ENCODE peak calls at places on chromosomes 16 and 17, in nine cellular contexts. I, F, U, D, A, V, O, C and J are unnamed samples.

GRCh38 chr16:86343733-86344585 is 166.4 kb upstream of the FOXF1 start:
- DNase-seq in A (no peak), V (no peak), D (no peak), F (peak; percentile 59), O (no peak), C (no peak), I (no peak), U (peak; percentile 46), J (no peak)

GRCh38 chr16:49014300-49015188 is 267.1 kb downstream of the CBLN1 start:
- DNase-seq in A (no peak), C (no peak), F (no peak), V (no peak), O (no peak), I (no peak), D (no peak), U (no peak), J (peak; percentile 52)

GRCh38 chr16:4539716-4540284 is 1.2 kb upstream of the CDIP1 start:
- DNase-seq in C (no peak), F (no peak), O (no peak), D (no peak), V (no peak), A (no peak), I (no peak), U (no peak), J (no peak)

GRCh38 chr16:79639576-79640311 is 39.2 kb upstream of the MAF start:
- DNase-seq in D (no peak), F (no peak), U (no peak), V (peak; percentile 46), O (peak; percentile 31), I (no peak), A (peak; percentile 40), C (no peak), J (no peak)

GRCh38 chr16:82524939-82525338 is 101.8 kb upstream of the CDH13 start:
- DNase-seq in A (no peak), F (no peak), I (no peak), V (no peak), U (no peak), D (no peak), O (no peak), C (no peak), J (no peak)

GRCh38 chr17:79831367-79832210 is 7.7 kb downstream of the CBX4 start:
- DNase-seq in D (peak; percentile 90), O (no peak), U (no peak), V (no peak), I (no peak), C (peak; percentile 73), A (peak; percentile 91), F (peak; percentile 74), J (no peak)

GRCh38 chr16:11350531-11351335 is 5.5 kb downstream of the RMI2 start:
- DNase-seq in F (peak; percentile 74), U (peak; percentile 86), D (no peak), A (no peak), V (no peak), C (no peak), I (no peak), O (no peak), J (no peak)

GRCh38 chr17:30271102-30271501 is 20.6 kb downstream of the BLMH start:
- DNase-seq in V (no peak), O (no peak), F (no peak), U (peak; percentile 38), I (no peak), C (no peak), D (no peak), A (no peak), J (no peak)

GRCh38 chr17:75995385-75995925 is 5.2 kb upstream of the CDK3 start:
- DNase-seq in A (no peak), O (no peak), V (no peak), I (no peak), U (no peak), D (no peak), F (no peak), C (no peak), J (no peak)

GRCh38 chr16:10751291-10751697 is 7.7 kb downstream of the NUBP1 start:
- DNase-seq in A (no peak), O (no peak), V (no peak), D (no peak), C (peak; percentile 37), F (no peak), U (peak; percentile 9), I (no peak), J (no peak)

GRCh38 chr17:1438593-1439083 is 17.4 kb downstream of the CRK start:
- DNase-seq in U (peak; percentile 88), O (no peak), C (no peak), V (no peak), A (no peak), F (peak; percentile 55), I (no peak), D (no peak), J (no peak)
- H3K27ac ChIP-seq in U (peak overlapping the region; percentile 88), O (peak overlapping the region; percentile 41), C (peak overlapping the region; percentile 22), V (no peak overlapping the region), A (peak overlapping the region; percentile 22), F (peak overlapping the region; percentile 1), I (peak overlapping the region; percentile 52), D (peak overlapping the region; percentile 51), J (no peak overlapping the region)

DNA sequence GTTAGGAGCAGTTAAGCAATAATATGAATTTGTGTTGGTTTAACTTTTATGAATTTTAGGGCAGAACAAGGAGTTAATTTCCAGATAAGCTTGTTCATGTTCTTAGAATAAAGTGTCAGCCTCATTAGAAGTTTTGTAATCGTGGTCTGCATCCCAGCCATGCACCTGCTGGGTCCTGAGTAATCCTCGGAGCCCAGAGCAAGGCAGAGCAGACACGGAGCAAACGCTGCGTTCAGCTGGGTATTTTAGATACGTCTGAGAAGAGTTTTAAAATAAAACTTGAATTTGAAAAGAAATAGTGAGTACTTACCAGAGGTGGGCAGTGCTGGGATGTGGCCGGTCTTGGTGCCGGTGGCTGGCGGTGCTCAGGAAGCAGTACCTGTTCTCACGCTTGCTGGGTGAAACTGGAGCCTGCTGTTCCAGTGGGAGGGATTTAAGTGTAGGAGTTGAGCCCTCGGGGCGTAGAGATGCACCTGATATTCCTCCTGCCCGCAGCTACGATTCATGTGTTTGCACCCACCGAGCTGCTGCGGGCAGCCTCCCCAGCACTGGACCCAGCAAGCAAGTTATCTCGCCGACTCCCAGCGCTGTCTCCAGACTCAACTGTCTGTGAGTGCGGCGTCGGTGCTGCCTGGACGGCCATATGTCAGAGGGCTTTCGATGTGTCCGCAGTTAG is at the start of gene ZNF750:
- DNase-seq in V (peak; percentile 74), O (peak; percentile 41), U (no peak), I (no peak), A (no peak), C (peak; percentile 48), D (peak; percentile 74), F (no peak), J (no peak)
- H3K27ac ChIP-seq in V (peak within 1 kb of the TSS; percentile 13), O (peak within 1 kb of the TSS; percentile 69), U (no peak within 1 kb of the TSS), I (peak within 1 kb of the TSS; percentile 64), A (no peak within 1 kb of the TSS), C (peak within 1 kb of the TSS; percentile 55), D (peak within 1 kb of the TSS; percentile 70), F (no peak within 1 kb of the TSS), J (no peak within 1 kb of the TSS)

DNA sequence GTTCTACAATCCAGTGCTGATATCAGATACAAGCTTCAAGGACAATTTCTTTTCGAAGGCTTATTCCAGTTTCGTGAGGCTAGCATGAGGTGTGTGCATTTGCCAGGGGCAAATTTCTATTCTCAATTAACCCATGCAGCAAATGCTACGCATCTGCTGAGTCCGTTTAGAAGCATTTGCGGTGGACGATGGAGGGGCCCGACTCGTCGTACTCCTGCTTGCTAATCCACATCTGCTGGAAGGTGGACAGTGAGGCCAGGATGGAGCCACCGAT is 2.1 kb downstream of the ACTG1 start:
- DNase-seq in V (no peak), C (no peak), I (no peak), D (no peak), U (no peak), O (no peak), F (no peak), A (no peak), J (no peak)
- H3K27ac ChIP-seq in V (no peak overlapping the region), C (peak overlapping the region; percentile 80), I (peak overlapping the region; percentile 86), D (peak overlapping the region; percentile 100), U (peak overlapping the region; percentile 69), O (peak overlapping the region; percentile 99), F (peak overlapping the region; percentile 100), A (peak overlapping the region; percentile 100), J (peak overlapping the region; percentile 99)

GRCh38 chr17:14168582-14168981 is 68.1 kb downstream of the CDRT15 start:
- DNase-seq in O (no peak), I (no peak), U (no peak), C (no peak), D (no peak), V (no peak), F (no peak), A (no peak), J (no peak)
- H3K27ac ChIP-seq in O (no peak overlapping the region), I (no peak overlapping the region), U (no peak overlapping the region), C (no peak overlapping the region), D (no peak overlapping the region), V (no peak overlapping the region), F (no peak overlapping the region), A (no peak overlapping the region), J (no peak overlapping the region)

GRCh38 chr17:49508061-49508865 is 13.2 kb downstream of the NGFR start:
- DNase-seq in I (no peak), C (peak; percentile 83), D (no peak), O (peak; percentile 96), V (peak; percentile 97), F (peak; percentile 57), U (peak; percentile 49), A (no peak), J (no peak)

GRCh38 chr17:49504369-49504768 is 9.3 kb downstream of the NGFR start:
- DNase-seq in A (no peak), F (no peak), O (no peak), D (no peak), I (no peak), U (no peak), C (no peak), V (no peak), J (no peak)

GRCh38 chr17:49506282-49506681 is 11.2 kb downstream of the NGFR start:
- DNase-seq in U (no peak), C (no peak), I (no peak), D (no peak), O (no peak), V (no peak), F (no peak), A (no peak), J (no peak)

GRCh38 chr17:49508891-49509587 is 13.9 kb downstream of the NGFR start:
- DNase-seq in V (no peak), U (no peak), D (no peak), O (no peak), I (no peak), F (no peak), A (no peak), C (no peak), J (no peak)

GRCh38 chr17:49505854-49506253 is 10.8 kb downstream of the NGFR start:
- DNase-seq in O (no peak), V (no peak), D (no peak), U (no peak), I (no peak), C (peak; percentile 31), A (no peak), F (peak; percentile 41), J (no peak)
- H3K27ac ChIP-seq in O (peak overlapping the region; percentile 5), V (no peak overlapping the region), D (no peak overlapping the region), U (no peak overlapping the region), I (no peak overlapping the region), C (no peak overlapping the region), A (no peak overlapping the region), F (no peak overlapping the region), J (no peak overlapping the region)

DNA sequence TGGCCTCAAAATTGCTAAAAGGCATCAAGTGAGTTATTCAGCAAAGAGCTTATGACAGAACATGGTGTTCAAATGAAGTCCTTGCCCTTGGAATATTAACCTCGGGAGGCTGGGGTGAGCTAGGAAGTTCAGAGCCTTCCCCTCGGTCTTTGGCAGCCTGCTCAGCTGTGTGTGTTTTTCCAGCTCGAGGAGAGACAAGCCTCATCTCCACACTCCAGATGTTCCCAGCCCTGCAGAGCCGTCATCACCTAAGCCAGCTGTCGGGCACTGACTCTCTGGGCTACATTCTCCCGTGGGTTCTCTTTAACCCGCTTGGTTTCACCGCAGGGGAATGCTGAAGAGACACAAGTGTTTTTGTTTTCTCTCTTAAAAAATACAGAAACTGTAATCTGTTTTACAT is 47.1 kb downstream of the IRX3 start:
- DNase-seq in O (no peak), F (peak; percentile 21), D (no peak), I (peak; percentile 24), A (no peak), V (no peak), C (no peak), U (peak; percentile 13), J (peak; percentile 45)
- H3K27ac ChIP-seq in O (no peak overlapping the region), F (peak overlapping the region; percentile 73), D (no peak overlapping the region), I (no peak overlapping the region), A (no peak overlapping the region), V (no peak overlapping the region), C (no peak overlapping the region), U (no peak overlapping the region), J (no peak overlapping the region)